ENCODE peak calls at places on chromosomes 5 and 9, in four cellular contexts. U, J, C and V are unnamed samples.

GRCh38 chr9:126974604-126975003 is 60.0 kb downstream of the RALGPS1 start:
- DNase-seq in U (no peak), C (no peak), J (no peak), V (no peak)

GRCh38 chr9:137070906-137071275 is 534 bp upstream of the SAPCD2 start:
- DNase-seq in C (no peak), U (no peak), J (no peak), V (no peak)

GRCh38 chr5:160296496-160296895 is 15.9 kb downstream of the CCNJL start:
- DNase-seq in U (no peak), C (no peak), J (no peak), V (no peak)

GRCh38 chr9:15513335-15513734 is 2.6 kb upstream of the PSIP1 start:
- DNase-seq in C (peak), U (no peak), J (no peak), V (no peak)

GRCh38 chr5:76684756-76685594 is 31.0 kb upstream of the F2R start:
- DNase-seq in U (no peak), J (no peak), C (no peak), V (no peak)

GRCh38 chr9:119283118-119283794 is 86.0 kb downstream of the BRINP1 start:
- DNase-seq in U (no peak), C (peak), J (no peak), V (no peak)

GRCh38 chr9:137550241-137550621 is at the start of gene PNPLA7:
- DNase-seq in C (peak), U (peak), J (peak), V (peak)

GRCh38 chr5:141039061-141039460 is 12.1 kb upstream of the PCDHB1 start:
- DNase-seq in C (no peak), U (no peak), J (no peak), V (no peak)

GRCh38 chr9:34380511-34381315 is 4.0 kb upstream of the MYORG start:
- DNase-seq in J (peak), U (peak), C (peak), V (peak)

GRCh38 chr5:115452083-115452482 is 92.5 kb downstream of the FEM1C start:
- DNase-seq in J (no peak), U (no peak), C (no peak), V (no peak)

GRCh38 chr9:19441730-19442129 is 32.9 kb downstream of the ACER2 start:
- DNase-seq in J (no peak), C (no peak), U (peak), V (no peak)

GRCh38 chr5:17359451-17359965 is 138.5 kb upstream of the TAF11L2 start:
- DNase-seq in U (no peak), C (no peak), J (peak), V (peak)

GRCh38 chr9:95028855-95029219 is 288.7 kb downstream of the FANCC start:
- DNase-seq in U (no peak), J (no peak), C (no peak), V (no peak)

GRCh38 chr5:108124591-108124990 is 257.3 kb downstream of the FBXL17 start:
- DNase-seq in U (no peak), J (no peak), C (no peak), V (no peak)

GRCh38 chr5:131068893-131069643 is 96.0 kb downstream of the HINT1 start:
- DNase-seq in U (peak), J (no peak), C (no peak), V (no peak)

GRCh38 chr9:111030492-111030891 is 7.8 kb downstream of the LPAR1 start:
- DNase-seq in U (no peak), C (no peak), J (no peak), V (no peak)

GRCh38 chr9:105712773-105713172 is 18.4 kb downstream of the TMEM38B start:
- DNase-seq in J (no peak), U (no peak), C (no peak), V (no peak)

GRCh38 chr9:34493972-34494535 is 28.7 kb downstream of the ENHO start:
- DNase-seq in J (peak), U (peak), C (peak), V (peak)

GRCh38 chr9:121529237-121529987 is 29.8 kb upstream of the GGTA1 start:
- DNase-seq in U (no peak), C (no peak), J (peak), V (peak)

GRCh38 chr5:42879267-42879666 is 67.6 kb upstream of the SELENOP start:
- DNase-seq in U (no peak), C (no peak), J (no peak), V (no peak)

GRCh38 chr5:77645158-77645994 is 6.9 kb upstream of the OTP start:
- DNase-seq in J (no peak), C (peak), U (peak), V (no peak)

GRCh38 chr5:83921794-83922193 is 201.1 kb upstream of the HAPLN1 start:
- DNase-seq in U (no peak), C (no peak), J (no peak), V (no peak)

GRCh38 chr9:77909306-77909705 is 122.3 kb downstream of the GNAQ start:
- DNase-seq in C (no peak), J (no peak), U (no peak), V (no peak)

GRCh38 chr9:130782883-130783537 is 52.0 kb upstream of the ABL1 start:
- DNase-seq in J (no peak), C (no peak), U (no peak), V (no peak)

GRCh38 chr9:129282308-129283211 is 104.5 kb upstream of the IER5L start:
- DNase-seq in U (no peak), C (no peak), J (no peak), V (no peak)

GRCh38 chr5:72452515-72453259 is 54.5 kb downstream of the ZNF366 start:
- DNase-seq in J (peak), C (no peak), U (no peak), V (peak)

GRCh38 chr5:56786346-56786745 is 29.0 kb upstream of the MAP3K1 start:
- DNase-seq in J (no peak), U (no peak), C (no peak), V (no peak)

GRCh38 chr5:102603670-102604069 is 104.9 kb upstream of the SLCO6A1 start:
- DNase-seq in C (no peak), U (no peak), J (no peak), V (peak)

GRCh38 chr5:110386782-110387181 is 339.7 kb downstream of the TMEM232 start:
- DNase-seq in U (no peak), C (no peak), J (peak), V (peak)

GRCh38 chr9:135923508-135923907 is 16.2 kb upstream of the CAMSAP1 start:
- DNase-seq in C (no peak), J (no peak), U (no peak), V (no peak)

GRCh38 chr9:135896205-135896604 is 11.1 kb downstream of the CAMSAP1 start:
- DNase-seq in J (no peak), C (no peak), U (no peak), V (no peak)

GRCh38 chr9:129714393-129715051 is 38.3 kb downstream of the PTGES start:
- DNase-seq in C (no peak), U (no peak), J (no peak), V (no peak)

GRCh38 chr5:161548472-161549094 is 2.1 kb upstream of the GABRB2 start:
- DNase-seq in C (peak), J (no peak), U (no peak), V (no peak)

GRCh38 chr9:122949696-122950095 is 8.9 kb downstream of the RABGAP1 start:
- DNase-seq in C (no peak), U (no peak), J (peak), V (no peak)

GRCh38 chr9:6078382-6079105 is 63.1 kb upstream of the RANBP6 start:
- DNase-seq in U (no peak), C (no peak), J (no peak), V (no peak)

GRCh38 chr9:6086006-6086655 is 70.7 kb upstream of the RANBP6 start:
- DNase-seq in U (no peak), C (no peak), J (no peak), V (peak)

GRCh38 chr9:6079386-6079785 is 64.0 kb upstream of the RANBP6 start:
- DNase-seq in U (no peak), C (no peak), J (no peak), V (no peak)

GRCh38 chr9:6076856-6077255 is 61.4 kb upstream of the RANBP6 start:
- DNase-seq in C (no peak), U (no peak), J (peak), V (no peak)

DNA sequence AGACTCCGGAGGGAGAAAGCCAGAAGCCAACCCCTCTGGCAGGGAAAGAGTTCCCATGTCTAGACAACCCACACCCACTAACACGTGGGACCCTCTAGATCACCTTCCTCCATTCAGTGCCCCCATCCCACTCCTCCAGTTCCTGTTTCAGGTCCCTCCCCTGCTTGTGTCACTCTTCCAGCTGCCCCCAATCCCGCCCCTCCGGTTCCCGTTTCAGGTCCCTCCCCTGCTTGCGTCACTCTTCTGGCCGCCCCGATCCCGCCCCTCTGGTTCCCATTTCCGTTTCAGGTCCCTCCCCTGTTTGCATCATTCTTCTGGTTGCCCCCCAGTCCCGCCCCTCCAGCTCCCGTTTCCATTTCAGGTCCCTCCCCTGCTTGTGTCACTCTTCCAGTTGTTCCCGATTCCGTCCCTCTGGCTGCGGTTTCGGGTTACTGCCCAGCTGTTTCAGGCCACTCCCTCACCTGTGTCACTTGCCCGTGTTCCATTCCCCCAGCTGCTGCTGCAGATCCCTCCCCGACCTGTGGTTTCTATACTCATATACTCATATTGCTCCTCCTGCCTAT is 64.8 kb upstream of the RANBP6 start:
- DNase-seq in U (peak), C (peak), J (peak), V (peak)
- TF ChIP-seq CTCF in U (no peak), C (no peak), J (no peak), V (no peak)

GRCh38 chr9:109017493-109017892 is 4.2 kb upstream of the CTNNAL1 start:
- DNase-seq in U (no peak), J (no peak), C (no peak), V (no peak)
- H3K4me3 ChIP-seq in U (no peak), J (no peak), C (no peak), V (no peak)

DNA sequence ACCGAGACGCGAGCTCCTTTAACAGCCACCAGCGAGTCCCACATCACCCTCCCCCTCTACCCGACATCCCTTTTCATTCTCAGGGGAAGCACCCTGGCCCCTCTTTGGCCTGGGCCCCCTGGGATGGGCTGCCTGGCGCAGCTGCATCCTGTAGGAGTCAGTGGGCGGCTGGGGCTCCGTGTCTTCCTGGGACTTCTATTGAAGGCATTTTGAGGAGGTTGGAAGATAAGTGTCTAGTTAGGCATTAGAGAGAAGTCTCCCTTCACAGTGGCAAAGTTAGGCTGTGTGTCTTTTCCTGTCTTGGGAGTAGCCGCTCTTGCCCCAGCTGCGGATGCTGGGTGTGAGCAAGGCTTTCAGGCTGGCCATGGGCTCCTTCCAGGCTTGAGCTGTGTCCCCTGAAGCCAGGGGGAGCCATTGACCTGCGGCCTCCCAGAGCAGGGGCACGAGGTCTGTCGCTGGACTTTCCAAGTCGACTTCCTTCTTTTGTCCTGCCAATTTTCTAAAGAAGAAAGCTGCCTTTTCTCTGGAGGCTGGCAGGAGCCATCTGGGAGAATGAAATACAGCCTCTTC is 18.6 kb upstream of the NKD2 start:
- DNase-seq in J (no peak), C (peak), U (no peak), V (no peak)
- TF ChIP-seq CTCF in J (no peak), C (peak), U (peak), V (peak)

GRCh38 chr5:132961887-132962286 is 1.5 kb downstream of the AFF4 start:
- DNase-seq in U (no peak), J (peak), C (no peak), V (peak)
- H3K4me3 ChIP-seq in U (peak), J (peak), C (peak), V (peak)

GRCh38 chr9:112180387-112180881 is 5.3 kb upstream of the SUSD1 start:
- DNase-seq in U (no peak), C (no peak), J (no peak), V (no peak)
- TF ChIP-seq CTCF in U (no peak), C (no peak), J (no peak), V (no peak)

DNA sequence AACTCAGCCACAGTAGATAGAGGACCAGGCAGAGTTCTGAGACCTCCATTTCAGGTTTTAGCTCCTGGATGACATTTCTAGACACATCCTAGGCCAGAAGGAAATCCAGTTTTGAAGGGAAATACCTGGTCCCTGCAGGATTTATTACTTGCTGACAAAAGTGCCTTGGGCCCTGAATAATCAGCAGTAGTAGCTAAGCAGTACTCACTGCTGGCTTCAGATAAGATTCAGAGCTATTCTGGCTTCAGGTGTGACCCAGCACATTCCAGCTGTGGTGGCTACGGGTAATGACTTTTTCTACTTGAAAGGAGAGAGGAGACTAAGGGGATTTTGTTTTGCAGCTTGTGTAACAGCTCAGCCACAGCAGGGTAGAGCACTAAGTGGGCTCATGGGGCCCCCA is 34.0 kb downstream of the NDUFAF2 start:
- DNase-seq in U (no peak), C (peak), J (no peak), V (no peak)
- H3K4me3 ChIP-seq in U (no peak), C (no peak), J (no peak), V (no peak)

GRCh38 chr5:133257977-133258376 is 206.2 kb downstream of the HSPA4 start:
- DNase-seq in U (no peak), C (no peak), J (no peak), V (no peak)

GRCh38 chr5:133259199-133259997 is 207.6 kb downstream of the HSPA4 start:
- DNase-seq in J (no peak), C (no peak), U (peak), V (no peak)

GRCh38 chr5:133256276-133256675 is 204.5 kb downstream of the HSPA4 start:
- DNase-seq in J (no peak), C (no peak), U (no peak), V (no peak)

GRCh38 chr5:133261993-133262392 is 210.2 kb downstream of the HSPA4 start:
- DNase-seq in J (no peak), C (no peak), U (no peak), V (no peak)

DNA sequence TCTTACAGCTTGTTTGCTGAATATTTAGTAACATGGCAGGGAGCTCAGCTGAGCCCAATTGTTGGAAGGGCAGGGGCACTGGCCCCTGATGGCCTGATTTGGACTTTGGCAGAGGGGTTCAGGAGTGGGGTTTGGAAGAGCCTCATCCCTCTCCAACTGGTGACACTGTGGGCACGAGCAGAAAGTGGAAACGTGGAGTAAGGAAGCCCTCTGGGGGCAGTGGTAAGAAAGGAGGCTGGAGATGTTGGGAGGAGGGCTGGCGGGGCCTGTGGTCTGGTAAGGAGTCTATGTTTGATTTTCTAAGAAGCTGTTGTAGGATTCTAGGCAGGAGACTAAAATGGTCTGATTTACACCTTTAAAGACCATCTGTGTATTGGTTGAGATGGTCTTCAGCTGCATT is 208.9 kb downstream of the HSPA4 start:
- DNase-seq in C (no peak), J (no peak), U (no peak), V (no peak)
- TF ChIP-seq CTCF in C (no peak), J (peak), U (no peak), V (peak)

DNA sequence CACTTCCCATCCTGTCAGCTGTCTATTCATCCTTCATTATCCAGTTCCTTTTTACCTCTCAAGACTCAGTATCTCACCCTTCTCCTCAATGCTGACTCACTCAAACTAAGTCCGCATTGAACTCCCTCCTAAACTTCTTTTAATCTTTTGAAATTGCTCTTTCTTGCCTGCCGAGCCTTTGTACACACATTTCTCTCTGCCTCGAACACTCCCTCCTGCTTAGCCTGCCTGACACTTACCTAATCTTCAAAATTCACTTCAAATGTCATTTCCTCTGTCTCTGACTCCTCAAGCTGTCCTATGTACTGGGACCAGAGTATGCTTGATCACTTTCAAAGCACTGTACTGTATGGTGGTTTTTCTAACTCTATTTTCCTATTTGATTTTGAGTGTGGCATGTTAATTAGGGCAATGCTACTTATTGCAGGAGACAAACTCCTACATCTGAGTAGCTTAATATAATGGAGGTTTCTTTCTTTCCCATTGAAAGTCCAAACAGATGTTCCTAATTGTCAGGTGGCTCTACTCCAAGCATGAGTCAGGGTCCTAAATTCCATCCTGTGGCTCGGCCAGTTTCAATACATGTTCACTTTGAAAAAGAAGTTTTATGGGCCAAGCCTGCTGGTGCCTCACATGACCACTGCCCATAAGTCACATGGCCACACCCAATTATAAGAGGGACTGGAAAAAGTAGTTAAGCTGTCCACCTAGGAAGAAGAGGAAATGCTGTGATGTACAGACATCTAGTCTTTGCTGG is 170.6 kb downstream of the ARRDC3 start:
- DNase-seq in C (no peak), U (no peak), J (peak), V (peak)
- H3K4me3 ChIP-seq in C (no peak), U (no peak), J (no peak), V (no peak)